ENCODE peak calls at places on chromosomes 16 and 17, in five cellular contexts. F, I, Y, X and Z are unnamed samples.

GRCh38 chr17:80920406-80920805 is 71.2 kb upstream of the CHMP6 start:
- DNase-seq in X (no peak), F (no peak), I (no peak), Y (no peak), Z (no peak)

GRCh38 chr17:81165246-81166032 is at the start of gene PVALEF:
- DNase-seq in I (no peak), F (no peak), X (no peak), Y (no peak), Z (no peak)

GRCh38 chr16:20850981-20851380 is 44.7 kb downstream of the REXO5 start:
- DNase-seq in Y (no peak), I (no peak), X (no peak), F (no peak), Z (no peak)

GRCh38 chr17:39791296-39791992 is 53.7 kb downstream of the GRB7 start:
- DNase-seq in X (no peak), Y (no peak), F (no peak), I (no peak), Z (no peak)

GRCh38 chr16:81996664-81997529 is 14.4 kb downstream of the SDR42E1 start:
- DNase-seq in X (no peak), Y (no peak), F (no peak), I (no peak), Z (no peak)

GRCh38 chr17:74402070-74402469 is 29.8 kb upstream of the GPRC5C start:
- DNase-seq in F (no peak), Y (no peak), I (no peak), X (no peak), Z (no peak)

GRCh38 chr16:87344931-87345631 is 27.9 kb upstream of the C16orf95 start:
- DNase-seq in Y (no peak), X (peak), I (no peak), F (peak), Z (no peak)

GRCh38 chr16:80317132-80318098 is 223.4 kb upstream of the DYNLRB2 start:
- DNase-seq in F (no peak), Y (no peak), I (no peak), X (no peak), Z (peak)

GRCh38 chr17:17508019-17508535 is 11.9 kb upstream of the RASD1 start:
- DNase-seq in F (no peak), I (no peak), Y (no peak), X (no peak), Z (no peak)

GRCh38 chr17:52604105-52604504 is 445.6 kb upstream of the CA10 start:
- DNase-seq in F (no peak), X (no peak), I (no peak), Y (no peak), Z (no peak)